ENCODE peak calls at places on chromosomes 4 and X, in four cellular contexts. One of them, this sample, is unnamed.

GRCh38 chrX:40155617-40156471 is 58.1 kb upstream of the BCOR start:
- DNase-seq in K562: peak; percentile 52
- DNase-seq in GM12878: no peak
- DNase-seq in HepG2: no peak
- DNase-seq in this sample: peak; percentile 64

GRCh38 chr4:78545275-78546246 is 6.0 kb upstream of the ANXA3 start:
- DNase-seq in K562: no peak
- DNase-seq in HepG2: no peak
- DNase-seq in GM12878: no peak
- DNase-seq in this sample: no peak

GRCh38 chr4:126028871-126029270 is 714.1 kb downstream of the FAT4 start:
- DNase-seq in K562: no peak
- DNase-seq in HepG2: no peak
- DNase-seq in GM12878: no peak
- DNase-seq in this sample: no peak

GRCh38 chr4:40548256-40548655 is 81.4 kb downstream of the RBM47 start:
- DNase-seq in HepG2: no peak
- DNase-seq in K562: no peak
- DNase-seq in GM12878: no peak
- DNase-seq in this sample: no peak

GRCh38 chrX:147565239-147565638 is 346.5 kb upstream of the FMR1 start:
- DNase-seq in GM12878: no peak
- DNase-seq in K562: no peak
- DNase-seq in HepG2: no peak
- DNase-seq in this sample: no peak

GRCh38 chr4:91256043-91256442 is 1047.7 kb upstream of the GRID2 start:
- DNase-seq in GM12878: no peak
- DNase-seq in HepG2: no peak
- DNase-seq in K562: no peak
- DNase-seq in this sample: no peak

GRCh38 chr4:173531085-173531965 is 1.3 kb upstream of the HAND2 start:
- DNase-seq in GM12878: no peak
- DNase-seq in K562: no peak
- DNase-seq in HepG2: no peak
- DNase-seq in this sample: no peak

GRCh38 chr4:6916587-6917444 is 7.2 kb downstream of the TBC1D14 start:
- DNase-seq in HepG2: no peak
- DNase-seq in K562: peak; percentile 84
- DNase-seq in GM12878: no peak
- DNase-seq in this sample: no peak

GRCh38 chrX:22922961-22923360 is 76.8 kb upstream of the DDX53 start:
- DNase-seq in GM12878: no peak
- DNase-seq in HepG2: no peak
- DNase-seq in K562: no peak
- DNase-seq in this sample: no peak

GRCh38 chr4:182643801-182644311 is 273.3 kb downstream of the DCTD start:
- DNase-seq in GM12878: no peak
- DNase-seq in K562: no peak
- DNase-seq in HepG2: no peak
- DNase-seq in this sample: no peak

GRCh38 chr4:7155611-7156071 is 36.7 kb upstream of the SORCS2 start:
- DNase-seq in HepG2: no peak
- DNase-seq in K562: peak; percentile 41
- DNase-seq in GM12878: no peak
- DNase-seq in this sample: no peak

GRCh38 chr4:11632015-11632414 is 203.3 kb upstream of the HS3ST1 start:
- DNase-seq in GM12878: no peak
- DNase-seq in HepG2: no peak
- DNase-seq in K562: no peak
- DNase-seq in this sample: no peak

GRCh38 chr4:79413486-79413885 is 5.5 kb upstream of the GK2 start:
- DNase-seq in HepG2: no peak
- DNase-seq in GM12878: no peak
- DNase-seq in K562: no peak
- DNase-seq in this sample: no peak

GRCh38 chr4:143700420-143701352 is at the start of gene FREM3:
- DNase-seq in GM12878: no peak
- DNase-seq in HepG2: no peak
- DNase-seq in K562: no peak
- DNase-seq in this sample: peak; percentile 19

GRCh38 chrX:56232221-56233082 is at the start of gene KLF8:
- DNase-seq in HepG2: no peak
- DNase-seq in GM12878: no peak
- DNase-seq in K562: peak; percentile 35
- DNase-seq in this sample: no peak

GRCh38 chr4:133150643-133151300 is 1.7 kb downstream of the PCDH10 start:
- DNase-seq in HepG2: no peak
- DNase-seq in K562: no peak
- DNase-seq in GM12878: no peak
- DNase-seq in this sample: peak; percentile 20

GRCh38 chr4:173575482-173576152 is 45.6 kb upstream of the HAND2 start:
- DNase-seq in HepG2: no peak
- DNase-seq in GM12878: no peak
- DNase-seq in K562: no peak
- DNase-seq in this sample: no peak

GRCh38 chr4:8364141-8364540 is 76.4 kb downstream of the ACOX3 start:
- DNase-seq in K562: no peak
- DNase-seq in GM12878: no peak
- DNase-seq in HepG2: no peak
- DNase-seq in this sample: no peak

GRCh38 chr4:151117371-151117962 is 18.0 kb downstream of the RPS3A start:
- DNase-seq in GM12878: no peak
- DNase-seq in K562: peak; percentile 56
- DNase-seq in HepG2: peak; percentile 78
- DNase-seq in this sample: peak; percentile 65

GRCh38 chr4:66929748-66930147 is 615.6 kb downstream of the CENPC start:
- DNase-seq in HepG2: no peak
- DNase-seq in GM12878: no peak
- DNase-seq in K562: no peak
- DNase-seq in this sample: no peak

GRCh38 chrX:101229155-101229554 is 9.6 kb downstream of the DRP2 start:
- DNase-seq in HepG2: no peak
- DNase-seq in GM12878: no peak
- DNase-seq in K562: no peak
- DNase-seq in this sample: no peak

GRCh38 chr4:44806076-44806475 is 79.7 kb upstream of the GNPDA2 start:
- DNase-seq in GM12878: no peak
- DNase-seq in K562: no peak
- DNase-seq in HepG2: no peak
- DNase-seq in this sample: no peak

GRCh38 chr4:173346074-173346473 is 11.9 kb upstream of the HMGB2 start:
- DNase-seq in K562: no peak
- DNase-seq in HepG2: no peak
- DNase-seq in GM12878: no peak
- DNase-seq in this sample: no peak

GRCh38 chrX:19515615-19516105 is 352 bp upstream of the MAP3K15 start:
- DNase-seq in K562: no peak
- DNase-seq in HepG2: no peak
- DNase-seq in GM12878: no peak
- DNase-seq in this sample: peak; percentile 27

GRCh38 chr4:173420324-173420752 is 21.4 kb upstream of the SCRG1 start:
- DNase-seq in HepG2: peak; percentile 8
- DNase-seq in K562: peak; percentile 26
- DNase-seq in GM12878: no peak
- DNase-seq in this sample: peak; percentile 34

GRCh38 chr4:154985673-154986072 is 204.6 kb downstream of the RBM46 start:
- DNase-seq in HepG2: no peak
- DNase-seq in K562: no peak
- DNase-seq in GM12878: no peak
- DNase-seq in this sample: no peak

GRCh38 chrX:12901486-12901885 is 4.9 kb upstream of the TLR8 start:
- DNase-seq in K562: peak; percentile 65
- DNase-seq in GM12878: no peak
- DNase-seq in HepG2: peak; percentile 11
- DNase-seq in this sample: peak; percentile 70

GRCh38 chrX:29090811-29091210 is 503.6 kb downstream of the IL1RAPL1 start:
- DNase-seq in HepG2: no peak
- DNase-seq in GM12878: no peak
- DNase-seq in K562: no peak
- DNase-seq in this sample: no peak

GRCh38 chr4:78648639-78649363 is 97.2 kb downstream of the ANXA3 start:
- DNase-seq in GM12878: no peak
- DNase-seq in HepG2: no peak
- DNase-seq in K562: no peak
- DNase-seq in this sample: no peak

GRCh38 chrX:132592880-132593279 is 104.0 kb upstream of the MBNL3 start:
- DNase-seq in GM12878: no peak
- DNase-seq in K562: no peak
- DNase-seq in HepG2: peak; percentile 39
- DNase-seq in this sample: peak; percentile 2

GRCh38 chrX:133559909-133560308 is 144.6 kb upstream of the GPC4 start:
- DNase-seq in K562: no peak
- DNase-seq in HepG2: no peak
- DNase-seq in GM12878: no peak
- DNase-seq in this sample: no peak

GRCh38 chr4:38612996-38613395 is 51.0 kb upstream of the KLF3 start:
- DNase-seq in K562: no peak
- DNase-seq in HepG2: no peak
- DNase-seq in GM12878: no peak
- DNase-seq in this sample: no peak

GRCh38 chr4:128379860-128380259 is 92.2 kb upstream of the PGRMC2 start:
- DNase-seq in K562: peak; percentile 68
- DNase-seq in GM12878: no peak
- DNase-seq in HepG2: peak; percentile 12
- DNase-seq in this sample: peak; percentile 25

GRCh38 chr4:152045781-152046571 is 285.2 kb upstream of the GATB start:
- DNase-seq in GM12878: no peak
- DNase-seq in HepG2: peak; percentile 4
- DNase-seq in K562: peak; percentile 50
- DNase-seq in this sample: no peak

GRCh38 chr4:110247591-110247990 is 49.2 kb upstream of the ELOVL6 start:
- DNase-seq in HepG2: no peak
- DNase-seq in K562: no peak
- DNase-seq in GM12878: no peak
- DNase-seq in this sample: no peak

GRCh38 chr4:120692964-120693363 is 229.6 kb downstream of the PRDM5 start:
- DNase-seq in GM12878: no peak
- DNase-seq in HepG2: peak; percentile 38
- DNase-seq in K562: no peak
- DNase-seq in this sample: no peak

GRCh38 chr4:76055005-76055404 is 19.1 kb upstream of the CXCL11 start:
- DNase-seq in HepG2: no peak
- DNase-seq in K562: no peak
- DNase-seq in GM12878: peak; percentile 74
- DNase-seq in this sample: no peak

GRCh38 chrX:150942958-150943594 is 40.1 kb upstream of the HMGB3 start:
- DNase-seq in GM12878: no peak
- DNase-seq in K562: peak; percentile 51
- DNase-seq in HepG2: no peak
- DNase-seq in this sample: no peak

DNA sequence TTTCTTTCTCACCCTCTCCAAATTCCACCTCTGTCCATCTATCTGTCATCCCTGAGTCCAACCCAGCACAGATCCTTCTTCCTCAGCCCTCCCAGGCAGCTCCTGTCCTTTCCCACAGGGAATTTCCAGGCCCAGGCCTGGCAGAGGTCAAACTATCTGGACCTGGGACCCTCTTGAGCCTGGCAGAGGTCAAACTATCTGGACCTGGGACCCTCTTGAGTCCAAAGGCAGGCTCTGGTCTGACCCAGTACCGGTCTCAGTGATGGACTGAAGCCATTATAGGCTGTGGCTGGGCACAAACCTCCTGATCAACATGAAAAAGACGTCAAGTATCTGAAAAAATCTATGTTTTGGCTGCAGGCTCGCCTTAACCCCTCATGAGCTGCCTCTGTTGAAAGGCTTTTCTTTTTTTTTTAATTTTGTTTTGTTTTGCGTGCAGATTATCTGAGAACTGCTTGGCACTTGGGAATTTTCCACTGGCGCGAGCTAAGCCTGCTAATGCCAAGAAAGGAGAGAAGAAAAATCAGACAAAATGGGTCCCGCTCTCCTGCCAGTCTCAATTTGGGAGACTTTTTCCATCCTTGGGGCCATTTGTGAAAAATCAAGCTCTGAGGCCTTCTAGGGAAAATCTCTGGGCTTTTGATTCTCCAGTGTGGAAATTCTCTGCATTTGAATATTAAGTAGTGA is 31.3 kb downstream of the MSX1 start:
- DNase-seq in GM12878: no peak
- DNase-seq in K562: no peak
- DNase-seq in HepG2: no peak
- DNase-seq in this sample: no peak
- TF ChIP-seq JUND in GM12878: no peak
- TF ChIP-seq JUND in K562: no peak
- TF ChIP-seq JUND in HepG2: no peak
- TF ChIP-seq JUND in this sample: no peak

GRCh38 chr4:186342582-186342981 is 76.6 kb downstream of the F11 start:
- DNase-seq in K562: no peak
- DNase-seq in GM12878: no peak
- DNase-seq in HepG2: no peak
- DNase-seq in this sample: no peak
- TF ChIP-seq SMC3 in K562: no peak
- TF ChIP-seq SMC3 in GM12878: no peak
- TF ChIP-seq SMC3 in HepG2: no peak
- TF ChIP-seq SMC3 in this sample: no peak

GRCh38 chr4:2451036-2451520 is 17.8 kb upstream of the RNF4 start:
- DNase-seq in GM12878: no peak
- DNase-seq in HepG2: no peak
- DNase-seq in K562: no peak
- DNase-seq in this sample: no peak
- H2AFZ ChIP-seq in GM12878: no peak overlapping the region
- H2AFZ ChIP-seq in HepG2: no peak overlapping the region
- H2AFZ ChIP-seq in K562: no peak overlapping the region
- H2AFZ ChIP-seq in this sample: no peak overlapping the region

GRCh38 chrX:119177278-119177677 is 49.7 kb upstream of the KIAA1210 start:
- DNase-seq in K562: no peak
- DNase-seq in GM12878: no peak
- DNase-seq in HepG2: no peak
- DNase-seq in this sample: no peak

GRCh38 chrX:119186194-119186593 is 49.9 kb upstream of the PGRMC1 start:
- DNase-seq in K562: no peak
- DNase-seq in HepG2: no peak
- DNase-seq in GM12878: no peak
- DNase-seq in this sample: no peak

GRCh38 chrX:119186763-119187162 is 49.3 kb upstream of the PGRMC1 start:
- DNase-seq in K562: no peak
- DNase-seq in GM12878: no peak
- DNase-seq in HepG2: no peak
- DNase-seq in this sample: no peak

GRCh38 chrX:119187298-119187697 is 48.8 kb upstream of the PGRMC1 start:
- DNase-seq in GM12878: no peak
- DNase-seq in K562: peak; percentile 7
- DNase-seq in HepG2: peak; percentile 60
- DNase-seq in this sample: no peak

DNA sequence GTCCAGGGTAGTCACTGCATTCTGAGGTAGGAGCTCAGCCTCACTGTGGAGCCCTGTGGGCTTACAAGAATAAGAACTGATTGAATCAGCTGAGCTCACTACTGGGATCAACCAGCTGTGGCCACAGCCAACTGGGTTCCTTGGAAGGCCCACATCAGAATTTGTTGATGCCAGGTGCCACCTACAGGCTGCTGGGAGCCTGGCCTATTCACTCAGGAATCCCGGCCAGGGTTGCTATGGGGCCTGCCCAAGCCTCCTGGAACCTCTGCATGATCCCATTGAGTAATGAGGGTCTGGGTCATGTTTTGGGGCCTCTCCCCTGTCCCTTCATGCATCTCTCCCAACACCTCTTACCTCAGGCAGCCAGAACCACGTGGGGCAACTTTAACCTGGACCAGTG is 53.9 kb upstream of the KIAA1210 start:
- DNase-seq in K562: no peak
- DNase-seq in HepG2: peak; percentile 12
- DNase-seq in GM12878: no peak
- DNase-seq in this sample: no peak
- TF ChIP-seq JUND in K562: no peak
- TF ChIP-seq JUND in HepG2: no peak
- TF ChIP-seq JUND in GM12878: no peak
- TF ChIP-seq JUND in this sample: no peak

This sample was measured in SK-N-SH.